ENCODE peak calls at places on chromosomes 16 and 17, in six cellular contexts. One of them, this sample, is unnamed.

GRCh38 chr16:74020086-74020670 is 276.4 kb upstream of the PSMD7 start:
- DNase-seq in mesenchymal stem cell: no peak
- DNase-seq in SHP77: no peak
- DNase-seq in dermis microvascular lymphatic vessel endothelial cell: no peak
- DNase-seq in GM19239: no peak
- DNase-seq in endothelial cell: no peak
- DNase-seq in this sample: no peak

GRCh38 chr17:46128453-46128852 is 64.8 kb downstream of the KANSL1 start:
- DNase-seq in dermis microvascular lymphatic vessel endothelial cell: no peak
- DNase-seq in endothelial cell: no peak
- DNase-seq in mesenchymal stem cell: no peak
- DNase-seq in GM19239: no peak
- DNase-seq in SHP77: no peak
- DNase-seq in this sample: no peak

GRCh38 chr16:88320947-88321634 is 61.7 kb upstream of the ZNF469 start:
- DNase-seq in GM19239: no peak
- DNase-seq in endothelial cell: no peak
- DNase-seq in SHP77: no peak
- DNase-seq in mesenchymal stem cell: no peak
- DNase-seq in dermis microvascular lymphatic vessel endothelial cell: no peak
- DNase-seq in this sample: no peak

GRCh38 chr17:45997624-45998023 is 1.4 kb upstream of the STH start:
- DNase-seq in dermis microvascular lymphatic vessel endothelial cell: no peak
- DNase-seq in endothelial cell: no peak
- DNase-seq in SHP77: no peak
- DNase-seq in mesenchymal stem cell: no peak
- DNase-seq in GM19239: no peak
- DNase-seq in this sample: no peak

GRCh38 chr17:80701730-80702129 is 157.1 kb downstream of the RPTOR start:
- DNase-seq in dermis microvascular lymphatic vessel endothelial cell: no peak
- DNase-seq in SHP77: no peak
- DNase-seq in endothelial cell: no peak
- DNase-seq in GM19239: no peak
- DNase-seq in mesenchymal stem cell: no peak
- DNase-seq in this sample: no peak

GRCh38 chr16:31194898-31195297 is 7.7 kb downstream of the PYCARD start:
- DNase-seq in mesenchymal stem cell: no peak
- DNase-seq in GM19239: no peak
- DNase-seq in endothelial cell: no peak
- DNase-seq in SHP77: no peak
- DNase-seq in dermis microvascular lymphatic vessel endothelial cell: no peak
- DNase-seq in this sample: no peak

GRCh38 chr16:9012848-9013507 is 49.3 kb upstream of the USP7 start:
- DNase-seq in endothelial cell: peak; percentile 50
- DNase-seq in GM19239: no peak
- DNase-seq in mesenchymal stem cell: peak; percentile 27
- DNase-seq in SHP77: no peak
- DNase-seq in dermis microvascular lymphatic vessel endothelial cell: no peak
- DNase-seq in this sample: no peak

GRCh38 chr17:58741121-58741625 is 14.5 kb upstream of the PPM1E start:
- DNase-seq in endothelial cell: no peak
- DNase-seq in GM19239: no peak
- DNase-seq in mesenchymal stem cell: peak; percentile 43
- DNase-seq in SHP77: no peak
- DNase-seq in dermis microvascular lymphatic vessel endothelial cell: no peak
- DNase-seq in this sample: no peak

GRCh38 chr17:66304304-66305174 is 2.1 kb downstream of the PRKCA start:
- DNase-seq in dermis microvascular lymphatic vessel endothelial cell: no peak
- DNase-seq in SHP77: no peak
- DNase-seq in GM19239: no peak
- DNase-seq in mesenchymal stem cell: peak; percentile 61
- DNase-seq in endothelial cell: no peak
- DNase-seq in this sample: peak; percentile 52

GRCh38 chr17:50470451-50470850 is 1.8 kb upstream of the CHAD start:
- DNase-seq in SHP77: no peak
- DNase-seq in GM19239: no peak
- DNase-seq in mesenchymal stem cell: no peak
- DNase-seq in dermis microvascular lymphatic vessel endothelial cell: no peak
- DNase-seq in endothelial cell: no peak
- DNase-seq in this sample: no peak

GRCh38 chr17:38628441-38628840 is 22.7 kb upstream of the SRCIN1 start:
- DNase-seq in GM19239: no peak
- DNase-seq in endothelial cell: no peak
- DNase-seq in SHP77: peak; percentile 15
- DNase-seq in dermis microvascular lymphatic vessel endothelial cell: no peak
- DNase-seq in mesenchymal stem cell: peak; percentile 16
- DNase-seq in this sample: peak; percentile 62

GRCh38 chr16:55685973-55686372 is 30.2 kb downstream of the SLC6A2 start:
- DNase-seq in endothelial cell: no peak
- DNase-seq in mesenchymal stem cell: no peak
- DNase-seq in GM19239: no peak
- DNase-seq in dermis microvascular lymphatic vessel endothelial cell: no peak
- DNase-seq in SHP77: no peak
- DNase-seq in this sample: no peak

GRCh38 chr16:47523342-47524006 is 62.3 kb downstream of the PHKB start:
- DNase-seq in endothelial cell: no peak
- DNase-seq in dermis microvascular lymphatic vessel endothelial cell: no peak
- DNase-seq in SHP77: no peak
- DNase-seq in mesenchymal stem cell: no peak
- DNase-seq in GM19239: peak; percentile 48
- DNase-seq in this sample: no peak

GRCh38 chr17:45425125-45425983 is 7.3 kb downstream of the ARHGAP27 start:
- DNase-seq in SHP77: peak; percentile 76
- DNase-seq in mesenchymal stem cell: peak; percentile 84
- DNase-seq in endothelial cell: no peak
- DNase-seq in dermis microvascular lymphatic vessel endothelial cell: no peak
- DNase-seq in GM19239: no peak
- DNase-seq in this sample: peak; percentile 83

This sample was measured in NCI-H1436.